ENCODE peak calls at places on chromosome 4, in nine cellular contexts. One of them, this sample, is unnamed.

GRCh38 chr4:155571184-155571944 is 95.3 kb upstream of the GUCY1A1 start:
- DNase-seq in BJ: no peak
- DNase-seq in sigmoid colon: no peak
- DNase-seq in AG09309: no peak
- DNase-seq in fibroblast of lung: no peak
- DNase-seq in adrenal gland: no peak
- DNase-seq in mucosa of descending colon: no peak
- DNase-seq in fibroblast of mammary gland: no peak
- DNase-seq in endothelial cell of umbilical vein: peak; percentile 54
- DNase-seq in this sample: no peak

GRCh38 chr4:120007171-120007894 is 59.3 kb downstream of the MAD2L1 start:
- DNase-seq in BJ: peak; percentile 63
- DNase-seq in sigmoid colon: no peak
- DNase-seq in AG09309: peak; percentile 80
- DNase-seq in fibroblast of lung: peak; percentile 78
- DNase-seq in adrenal gland: no peak
- DNase-seq in mucosa of descending colon: no peak
- DNase-seq in fibroblast of mammary gland: peak; percentile 70
- DNase-seq in endothelial cell of umbilical vein: no peak
- DNase-seq in this sample: no peak

GRCh38 chr4:122803788-122804208 is 22.8 kb upstream of the FGF2 start:
- DNase-seq in BJ: no peak
- DNase-seq in sigmoid colon: no peak
- DNase-seq in AG09309: no peak
- DNase-seq in fibroblast of lung: no peak
- DNase-seq in adrenal gland: peak; percentile 63
- DNase-seq in mucosa of descending colon: no peak
- DNase-seq in fibroblast of mammary gland: no peak
- DNase-seq in endothelial cell of umbilical vein: peak; percentile 53
- DNase-seq in this sample: no peak

GRCh38 chr4:145736241-145736831 is 56.4 kb downstream of the C4orf51 start:
- DNase-seq in BJ: no peak
- DNase-seq in sigmoid colon: peak; percentile 87
- DNase-seq in AG09309: no peak
- DNase-seq in fibroblast of lung: peak; percentile 65
- DNase-seq in adrenal gland: peak; percentile 88
- DNase-seq in mucosa of descending colon: peak; percentile 57
- DNase-seq in fibroblast of mammary gland: peak; percentile 37
- DNase-seq in endothelial cell of umbilical vein: peak; percentile 72
- DNase-seq in this sample: no peak

GRCh38 chr4:172480471-172480870 is 667.3 kb downstream of the GALNTL6 start:
- DNase-seq in BJ: no peak
- DNase-seq in sigmoid colon: no peak
- DNase-seq in AG09309: no peak
- DNase-seq in fibroblast of lung: no peak
- DNase-seq in adrenal gland: no peak
- DNase-seq in mucosa of descending colon: no peak
- DNase-seq in fibroblast of mammary gland: no peak
- DNase-seq in endothelial cell of umbilical vein: no peak
- DNase-seq in this sample: no peak

GRCh38 chr4:74840931-74841330 is 46.6 kb upstream of the BTC start:
- DNase-seq in BJ: no peak
- DNase-seq in sigmoid colon: no peak
- DNase-seq in AG09309: no peak
- DNase-seq in fibroblast of lung: no peak
- DNase-seq in adrenal gland: no peak
- DNase-seq in mucosa of descending colon: no peak
- DNase-seq in fibroblast of mammary gland: peak; percentile 6
- DNase-seq in endothelial cell of umbilical vein: no peak
- DNase-seq in this sample: no peak

GRCh38 chr4:48642421-48643144 is 137.5 kb downstream of the FRYL start:
- DNase-seq in BJ: no peak
- DNase-seq in sigmoid colon: no peak
- DNase-seq in AG09309: no peak
- DNase-seq in fibroblast of lung: peak; percentile 57
- DNase-seq in adrenal gland: no peak
- DNase-seq in mucosa of descending colon: no peak
- DNase-seq in fibroblast of mammary gland: peak; percentile 26
- DNase-seq in endothelial cell of umbilical vein: peak; percentile 64
- DNase-seq in this sample: no peak

GRCh38 chr4:165872443-165873297 is at the start of gene TLL1:
- DNase-seq in BJ: no peak
- DNase-seq in sigmoid colon: no peak
- DNase-seq in AG09309: no peak
- DNase-seq in fibroblast of lung: peak; percentile 31
- DNase-seq in adrenal gland: no peak
- DNase-seq in mucosa of descending colon: no peak
- DNase-seq in fibroblast of mammary gland: peak; percentile 31
- DNase-seq in endothelial cell of umbilical vein: peak; percentile 50
- DNase-seq in this sample: no peak

GRCh38 chr4:112633477-112634235 is 3.1 kb downstream of the ZGRF1 start:
- DNase-seq in BJ: no peak
- DNase-seq in sigmoid colon: no peak
- DNase-seq in AG09309: no peak
- DNase-seq in fibroblast of lung: peak; percentile 23
- DNase-seq in adrenal gland: no peak
- DNase-seq in mucosa of descending colon: no peak
- DNase-seq in fibroblast of mammary gland: peak; percentile 55
- DNase-seq in endothelial cell of umbilical vein: peak; percentile 48
- DNase-seq in this sample: peak; percentile 19

GRCh38 chr4:77712675-77713074 is 106.5 kb downstream of the CNOT6L start:
- DNase-seq in BJ: no peak
- DNase-seq in sigmoid colon: no peak
- DNase-seq in AG09309: no peak
- DNase-seq in fibroblast of lung: no peak
- DNase-seq in adrenal gland: no peak
- DNase-seq in mucosa of descending colon: no peak
- DNase-seq in fibroblast of mammary gland: no peak
- DNase-seq in endothelial cell of umbilical vein: no peak
- DNase-seq in this sample: no peak

GRCh38 chr4:97394653-97395052 is 748.6 kb downstream of the STPG2 start:
- DNase-seq in BJ: no peak
- DNase-seq in sigmoid colon: no peak
- DNase-seq in AG09309: no peak
- DNase-seq in fibroblast of lung: peak; percentile 65
- DNase-seq in adrenal gland: no peak
- DNase-seq in mucosa of descending colon: no peak
- DNase-seq in fibroblast of mammary gland: peak; percentile 23
- DNase-seq in endothelial cell of umbilical vein: no peak
- DNase-seq in this sample: no peak

GRCh38 chr4:153468587-153468986 is 2.4 kb downstream of the TMEM131L start:
- DNase-seq in BJ: no peak
- DNase-seq in sigmoid colon: no peak
- DNase-seq in AG09309: no peak
- DNase-seq in fibroblast of lung: no peak
- DNase-seq in adrenal gland: no peak
- DNase-seq in mucosa of descending colon: no peak
- DNase-seq in fibroblast of mammary gland: no peak
- DNase-seq in endothelial cell of umbilical vein: no peak
- DNase-seq in this sample: peak; percentile 73

GRCh38 chr4:108762559-108763225 is at the start of gene ETNPPL:
- DNase-seq in BJ: no peak
- DNase-seq in sigmoid colon: peak; percentile 62
- DNase-seq in AG09309: no peak
- DNase-seq in fibroblast of lung: peak; percentile 21
- DNase-seq in adrenal gland: peak; percentile 54
- DNase-seq in mucosa of descending colon: no peak
- DNase-seq in fibroblast of mammary gland: no peak
- DNase-seq in endothelial cell of umbilical vein: peak; percentile 20
- DNase-seq in this sample: peak; percentile 15
- TF ChIP-seq CTCF in BJ: no peak
- TF ChIP-seq CTCF in sigmoid colon: no peak
- TF ChIP-seq CTCF in AG09309: no peak
- TF ChIP-seq CTCF in fibroblast of lung: no peak
- TF ChIP-seq CTCF in adrenal gland: no peak
- TF ChIP-seq CTCF in mucosa of descending colon: no peak
- TF ChIP-seq CTCF in fibroblast of mammary gland: no peak
- TF ChIP-seq CTCF in endothelial cell of umbilical vein: no peak
- TF ChIP-seq CTCF in this sample: no peak

GRCh38 chr4:106034205-106034604 is 138.9 kb downstream of the NPNT start:
- DNase-seq in BJ: no peak
- DNase-seq in sigmoid colon: no peak
- DNase-seq in AG09309: no peak
- DNase-seq in fibroblast of lung: peak; percentile 55
- DNase-seq in adrenal gland: no peak
- DNase-seq in mucosa of descending colon: no peak
- DNase-seq in fibroblast of mammary gland: peak; percentile 50
- DNase-seq in endothelial cell of umbilical vein: no peak
- DNase-seq in this sample: no peak
- H3K4me3 ChIP-seq in BJ: no peak overlapping the region
- H3K4me3 ChIP-seq in sigmoid colon: no peak overlapping the region
- H3K4me3 ChIP-seq in AG09309: no peak overlapping the region
- H3K4me3 ChIP-seq in fibroblast of lung: no peak overlapping the region
- H3K4me3 ChIP-seq in adrenal gland: no peak overlapping the region
- H3K4me3 ChIP-seq in mucosa of descending colon: no peak overlapping the region
- H3K4me3 ChIP-seq in fibroblast of mammary gland: no peak overlapping the region
- H3K4me3 ChIP-seq in endothelial cell of umbilical vein: no peak overlapping the region
- H3K4me3 ChIP-seq in this sample: no peak overlapping the region

DNA sequence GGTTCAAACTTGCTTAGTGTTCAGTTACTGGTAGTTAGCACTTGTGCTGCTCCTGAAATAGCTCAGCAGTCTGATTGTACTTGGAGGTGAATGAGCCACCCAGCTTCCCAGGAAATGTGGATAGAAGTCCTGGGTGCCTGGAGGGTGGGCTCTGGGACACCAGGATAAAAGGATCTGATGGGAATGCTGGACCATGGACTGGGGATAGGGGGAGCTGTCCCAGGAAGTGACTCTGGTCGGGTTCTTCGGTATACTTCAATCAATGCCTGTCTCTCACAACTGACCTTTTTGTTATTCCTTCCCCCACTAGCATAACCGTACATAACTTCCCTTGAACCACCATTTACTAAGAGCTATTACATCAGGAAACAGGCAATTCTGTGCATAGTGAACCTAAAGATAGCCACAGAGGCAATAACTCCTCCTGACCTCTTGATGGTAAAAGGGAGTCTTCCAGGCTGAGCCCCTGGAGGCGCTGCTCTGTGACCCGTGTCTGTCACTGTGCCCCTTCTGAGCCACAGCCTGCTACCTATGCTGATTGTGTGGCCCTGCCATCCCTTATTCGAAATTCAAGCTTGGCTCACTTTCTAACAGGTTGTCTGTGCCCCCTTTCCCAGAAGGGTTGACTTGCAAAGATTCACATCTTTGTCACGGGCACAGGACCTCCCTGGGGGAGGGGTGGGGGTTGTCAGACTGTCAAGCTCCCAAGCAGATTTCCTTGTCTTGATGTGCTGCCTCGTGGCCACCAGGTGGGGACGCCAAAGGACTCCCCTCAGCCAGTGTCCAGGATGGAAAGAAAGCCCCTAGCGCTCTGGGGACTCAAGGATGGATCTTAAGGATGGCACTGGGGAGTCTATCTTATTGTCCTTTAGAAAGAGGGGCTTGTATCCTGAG is 24.5 kb upstream of the WDR1 start:
- DNase-seq in BJ: no peak
- DNase-seq in sigmoid colon: no peak
- DNase-seq in AG09309: no peak
- DNase-seq in fibroblast of lung: no peak
- DNase-seq in adrenal gland: no peak
- DNase-seq in mucosa of descending colon: no peak
- DNase-seq in fibroblast of mammary gland: no peak
- DNase-seq in endothelial cell of umbilical vein: no peak
- DNase-seq in this sample: no peak
- TF ChIP-seq CTCF in BJ: no peak
- TF ChIP-seq CTCF in sigmoid colon: no peak
- TF ChIP-seq CTCF in AG09309: no peak
- TF ChIP-seq CTCF in fibroblast of lung: no peak
- TF ChIP-seq CTCF in adrenal gland: no peak
- TF ChIP-seq CTCF in mucosa of descending colon: no peak
- TF ChIP-seq CTCF in fibroblast of mammary gland: no peak
- TF ChIP-seq CTCF in endothelial cell of umbilical vein: no peak
- TF ChIP-seq CTCF in this sample: peak; percentile 23

GRCh38 chr4:1682860-1683259 is 1.3 kb downstream of the FAM53A start:
- DNase-seq in BJ: no peak
- DNase-seq in sigmoid colon: no peak
- DNase-seq in AG09309: no peak
- DNase-seq in fibroblast of lung: no peak
- DNase-seq in adrenal gland: no peak
- DNase-seq in mucosa of descending colon: no peak
- DNase-seq in fibroblast of mammary gland: no peak
- DNase-seq in endothelial cell of umbilical vein: no peak
- DNase-seq in this sample: no peak
- H3K4me3 ChIP-seq in BJ: peak overlapping the region; percentile 67
- H3K4me3 ChIP-seq in sigmoid colon: no peak overlapping the region
- H3K4me3 ChIP-seq in AG09309: peak overlapping the region; percentile 65
- H3K4me3 ChIP-seq in fibroblast of lung: peak overlapping the region; percentile 61
- H3K4me3 ChIP-seq in adrenal gland: peak overlapping the region; percentile 79
- H3K4me3 ChIP-seq in mucosa of descending colon: no peak overlapping the region
- H3K4me3 ChIP-seq in fibroblast of mammary gland: peak overlapping the region; percentile 59
- H3K4me3 ChIP-seq in endothelial cell of umbilical vein: no peak overlapping the region
- H3K4me3 ChIP-seq in this sample: no peak overlapping the region

This sample was measured in GM06990.